ENCODE peak calls at places on chromosomes 3 and 15, in seven cellular contexts. W, L, Z, G, H, X and S are unnamed samples.

GRCh38 chr15:94174399-94174802 is 57.0 kb upstream of the MCTP2 start:
- DNase-seq in W (no peak), L (no peak), Z (no peak), G (no peak), H (no peak), X (no peak), S (peak)

GRCh38 chr3:167032267-167032876 is 347.7 kb downstream of the ZBBX start:
- DNase-seq in W (no peak), L (no peak), Z (peak), G (peak), H (no peak), X (peak), S (peak)

GRCh38 chr3:3013299-3013698 is 96.9 kb downstream of the IL5RA start:
- DNase-seq in W (no peak), L (no peak), Z (no peak), G (no peak), H (no peak), X (no peak), S (no peak)

GRCh38 chr3:108477511-108478147 is 32.8 kb downstream of the MYH15 start:
- DNase-seq in W (peak), L (peak), Z (peak), G (peak), H (no peak), X (peak), S (peak)

GRCh38 chr3:72340056-72340455 is 508.2 kb downstream of the SHQ1 start:
- DNase-seq in W (no peak), L (no peak), Z (no peak), G (no peak), H (no peak), X (no peak), S (no peak)

GRCh38 chr3:169286214-169286613 is 377.3 kb downstream of the MECOM start:
- DNase-seq in W (no peak), L (no peak), Z (peak), G (no peak), H (no peak), X (no peak), S (no peak)

GRCh38 chr15:51365417-51365816 is 24.0 kb downstream of the GLDN start:
- DNase-seq in W (no peak), L (no peak), Z (no peak), G (no peak), H (no peak), X (no peak), S (no peak)

GRCh38 chr3:112615942-112616731 is 24.8 kb downstream of the CCDC80 start:
- DNase-seq in W (no peak), L (no peak), Z (no peak), G (no peak), H (no peak), X (no peak), S (no peak)

GRCh38 chr15:39934415-39935044 is 615 bp downstream of the EIF2AK4 start:
- DNase-seq in W (no peak), L (no peak), Z (peak), G (no peak), H (no peak), X (peak), S (peak)

GRCh38 chr3:122146466-122146865 is 37.0 kb upstream of the CASR start:
- DNase-seq in W (no peak), L (no peak), Z (no peak), G (no peak), H (no peak), X (peak), S (no peak)

GRCh38 chr3:12870942-12871341 is 29.6 kb upstream of the RPL32 start:
- DNase-seq in W (peak), L (no peak), Z (no peak), G (no peak), H (peak), X (peak), S (peak)

GRCh38 chr15:61195116-61196002 is 33.7 kb downstream of the RORA start:
- DNase-seq in W (no peak), L (no peak), Z (peak), G (peak), H (no peak), X (peak), S (peak)

GRCh38 chr15:93438310-93438709 is 349.3 kb upstream of the RGMA start:
- DNase-seq in W (no peak), L (no peak), Z (no peak), G (no peak), H (no peak), X (no peak), S (no peak)

GRCh38 chr3:127038476-127038875 is 55.6 kb downstream of the PLXNA1 start:
- DNase-seq in W (no peak), L (no peak), Z (no peak), G (no peak), H (peak), X (no peak), S (no peak)

GRCh38 chr3:87088984-87089841 is 98.3 kb upstream of the VGLL3 start:
- DNase-seq in W (no peak), L (no peak), Z (peak), G (no peak), H (peak), X (peak), S (peak)

GRCh38 chr3:142853270-142854163 is 35.4 kb downstream of the PCOLCE2 start:
- DNase-seq in W (no peak), L (no peak), Z (peak), G (no peak), H (peak), X (peak), S (peak)